ENCODE peak calls at places on chromosome 19, in six cellular contexts. A is dorsolateral prefrontal cortex, E is AG10803, V is B cell, X is kidney epithelial cell, L is neural crest cell. W is an unnamed sample.

GRCh38 chr19:46618670-46619231 is 6.1 kb downstream of the PTGIR start:
- DNase-seq in A (no peak), E (peak; percentile 73), X (no peak), L (no peak), V (peak; percentile 86), W (no peak)

GRCh38 chr19:47564081-47564480 is 8.9 kb downstream of the ZNF541 start:
- DNase-seq in A (no peak), E (no peak), V (no peak), X (no peak), L (no peak), W (no peak)

GRCh38 chr19:32580353-32580900 is 563 bp upstream of the PDCD5 start:
- DNase-seq in E (no peak), V (no peak), A (no peak), X (no peak), L (no peak), W (no peak)

GRCh38 chr19:43782689-43783231 is 2.0 kb upstream of the KCNN4 start:
- DNase-seq in A (no peak), L (no peak), V (peak; percentile 73), X (no peak), E (no peak), W (no peak)

GRCh38 chr19:18098891-18099622 is 1.5 kb downstream of the MAST3 start:
- DNase-seq in V (peak; percentile 92), A (no peak), L (no peak), E (no peak), X (no peak), W (peak; percentile 84)

GRCh38 chr19:22422220-22422619 is at the start of gene ZNF98:
- DNase-seq in L (no peak), E (no peak), V (no peak), A (no peak), X (no peak), W (no peak)

GRCh38 chr19:294341-294818 is 3.2 kb upstream of the PLPP2 start:
- DNase-seq in X (no peak), E (peak; percentile 22), L (no peak), V (no peak), A (no peak), W (no peak)

GRCh38 chr19:40542197-40542859 is 34.3 kb upstream of the SHKBP1 start:
- DNase-seq in A (no peak), V (no peak), E (peak; percentile 80), X (no peak), L (no peak), W (no peak)

GRCh38 chr19:49893135-49893534 is 3.6 kb downstream of the IL4I1 start:
- DNase-seq in L (no peak), E (no peak), A (no peak), V (no peak), X (no peak), W (no peak)

GRCh38 chr19:754530-754929 is 3.6 kb downstream of the MISP start:
- DNase-seq in A (no peak), L (no peak), V (no peak), X (no peak), E (no peak), W (no peak)

GRCh38 chr19:33171916-33172359 is 22.2 kb upstream of the LRP3 start:
- DNase-seq in V (no peak), X (no peak), L (no peak), E (peak; percentile 51), A (no peak), W (no peak)

GRCh38 chr19:11735375-11735774 is 3.4 kb downstream of the ZNF823 start:
- DNase-seq in E (no peak), V (no peak), X (no peak), A (no peak), L (no peak), W (no peak)

GRCh38 chr19:40136818-40137217 is 46.1 kb upstream of the ZNF780A start:
- DNase-seq in L (no peak), A (no peak), V (no peak), E (no peak), X (no peak), W (no peak)

GRCh38 chr19:1295169-1296012 is 9.7 kb downstream of the EFNA2 start:
- DNase-seq in A (no peak), L (no peak), X (no peak), V (no peak), E (no peak), W (peak; percentile 69)

GRCh38 chr19:32874605-32875004 is 5.0 kb upstream of the SLC7A9 start:
- DNase-seq in A (no peak), E (no peak), V (no peak), L (no peak), X (no peak), W (no peak)

GRCh38 chr19:10503002-10503789 is at the start of gene KEAP1:
- DNase-seq in A (no peak), V (no peak), X (no peak), L (peak; percentile 41), E (peak; percentile 19), W (no peak)
- TF ChIP-seq CTCF in A (no peak), V (no peak), X (no peak), L (no peak), E (no peak), W (no peak)

GRCh38 chr19:35556025-35556590 is 7.3 kb downstream of the ATP4A start:
- DNase-seq in E (no peak), A (no peak), V (peak; percentile 31), X (no peak), L (no peak), W (no peak)

GRCh38 chr19:35553385-35554000 is 8.1 kb downstream of the TMEM147 start:
- DNase-seq in A (no peak), E (no peak), X (no peak), L (no peak), V (no peak), W (no peak)

GRCh38 chr19:35554076-35554475 is 8.7 kb downstream of the TMEM147 start:
- DNase-seq in A (no peak), V (no peak), X (no peak), L (no peak), E (no peak), W (no peak)

GRCh38 chr19:35556846-35557538 is 6.5 kb downstream of the ATP4A start:
- DNase-seq in L (no peak), E (no peak), A (no peak), X (no peak), V (peak; percentile 33), W (no peak)

GRCh38 chr19:35555301-35556005 is 8.0 kb downstream of the ATP4A start:
- DNase-seq in X (no peak), A (no peak), L (no peak), V (no peak), E (peak; percentile 30), W (no peak)
- TF ChIP-seq CTCF in X (peak; percentile 46), A (no peak), L (peak; percentile 38), V (no peak), E (peak; percentile 45), W (peak; percentile 34)

GRCh38 chr19:57305056-57305455 is 15.2 kb upstream of the ZNF543 start:
- DNase-seq in E (no peak), A (no peak), V (no peak), X (no peak), L (no peak), W (no peak)

GRCh38 chr19:57302727-57303401 is 17.4 kb upstream of the ZNF543 start:
- DNase-seq in E (no peak), A (no peak), V (no peak), X (no peak), L (no peak), W (no peak)

GRCh38 chr19:57302020-57302465 is 18.2 kb upstream of the ZNF543 start:
- DNase-seq in X (no peak), A (no peak), L (no peak), E (peak; percentile 98), V (no peak), W (no peak)
- TF ChIP-seq CTCF in X (no peak), A (no peak), L (no peak), E (peak; percentile 18), V (no peak), W (no peak)

GRCh38 chr19:4730740-4731171 is 7.1 kb upstream of the DPP9 start:
- DNase-seq in A (no peak), V (peak; percentile 54), L (peak; percentile 36), E (no peak), X (no peak), W (peak; percentile 58)
- TF ChIP-seq CTCF in A (peak; percentile 31), V (peak; percentile 56), L (peak; percentile 56), E (peak; percentile 52), X (peak; percentile 52), W (peak; percentile 41)

DNA sequence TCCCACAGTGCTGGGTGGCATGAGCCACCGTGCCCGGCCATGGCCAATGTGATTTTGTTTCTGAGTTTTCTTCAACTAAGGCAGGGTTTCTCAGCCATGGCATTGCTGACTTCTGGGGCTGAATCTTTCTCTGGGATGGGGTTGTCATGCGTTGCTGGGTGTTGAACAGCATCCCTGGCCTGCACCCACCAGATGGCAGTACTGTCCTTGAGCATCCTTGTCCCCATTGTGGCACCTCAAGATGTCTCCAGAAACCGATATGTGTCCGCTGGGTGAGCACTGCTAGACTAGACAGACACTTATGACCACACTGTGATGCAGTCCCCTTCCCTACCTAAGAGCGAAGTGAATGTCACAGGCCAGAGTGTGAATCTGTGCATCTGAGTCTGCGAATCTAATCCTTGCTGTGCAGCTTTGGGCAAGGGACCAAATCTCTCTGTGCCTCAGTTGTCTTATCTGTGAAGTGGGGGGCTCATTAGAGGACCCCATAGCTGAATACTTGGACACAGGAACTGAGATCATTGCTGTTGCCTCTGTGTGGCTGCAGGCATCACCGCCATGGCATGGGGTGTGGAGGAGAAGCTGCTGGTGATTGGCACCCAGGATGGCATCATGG is 50.3 kb upstream of the SIN3B start:
- DNase-seq in A (no peak), V (peak; percentile 56), L (peak; percentile 46), X (peak; percentile 21), E (peak; percentile 59), W (peak; percentile 57)
- TF ChIP-seq CTCF in A (peak; percentile 26), V (peak; percentile 58), L (peak; percentile 63), X (peak; percentile 62), E (peak; percentile 71), W (peak; percentile 55)

GRCh38 chr19:6738726-6739389 is 622 bp upstream of the TRIP10 start:
- DNase-seq in E (no peak), V (no peak), X (no peak), A (no peak), L (no peak), W (no peak)
- TF ChIP-seq CTCF in E (no peak), V (peak; percentile 8), X (no peak), A (no peak), L (no peak), W (no peak)

DNA sequence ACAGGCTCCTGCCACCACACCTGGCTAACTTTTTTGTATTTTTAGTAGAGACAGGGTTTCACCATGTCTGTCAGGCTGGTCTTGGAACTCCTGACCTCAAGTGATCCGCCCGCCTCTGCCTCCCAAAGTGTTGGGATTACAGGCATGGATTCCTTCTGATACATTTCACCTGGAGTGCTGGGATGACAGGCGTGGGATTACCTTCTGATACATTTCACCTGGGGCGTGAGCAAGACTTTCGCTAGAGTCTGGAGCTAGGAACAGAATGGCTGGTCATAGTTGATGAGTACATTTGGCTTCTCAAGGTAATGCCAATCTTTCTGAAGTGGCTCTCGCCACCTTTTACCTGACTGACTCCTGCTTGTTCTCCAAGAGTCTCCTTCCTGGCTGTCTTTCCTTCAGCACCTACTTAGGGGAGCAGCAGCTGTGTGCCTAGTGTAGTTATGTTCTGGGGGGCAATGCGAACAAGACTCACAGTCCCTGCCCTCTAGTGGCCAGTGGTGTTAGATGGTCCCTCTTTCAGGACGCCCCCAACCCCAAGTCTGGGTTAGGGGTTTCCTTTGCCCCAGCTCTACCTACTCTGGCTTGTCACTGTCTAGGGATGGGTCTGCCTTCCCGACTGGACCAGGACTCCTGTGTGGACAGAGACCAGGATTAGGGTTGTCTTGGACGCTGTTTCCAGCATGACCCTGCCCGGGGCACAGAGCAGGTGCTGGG is 19.3 kb downstream of the PPP1R37 start:
- DNase-seq in E (no peak), A (no peak), X (no peak), V (no peak), L (no peak), W (no peak)
- TF ChIP-seq CTCF in E (no peak), A (no peak), X (no peak), V (no peak), L (peak; percentile 20), W (no peak)

GRCh38 chr19:38932425-38933179 is 1.9 kb downstream of the MRPS12 start:
- DNase-seq in X (peak; percentile 7), V (peak; percentile 60), E (peak; percentile 45), A (no peak), L (peak; percentile 45), W (no peak)
- TF ChIP-seq CTCF in X (peak; percentile 42), V (peak; percentile 47), E (peak; percentile 47), A (no peak), L (peak; percentile 50), W (peak; percentile 36)

W was measured in GM10248.